ENCODE peak calls at places on chromosomes 12 and 14, in five cellular contexts. C is lung, R is H1, I is suprapubic skin, S is IMR-90. G is an unnamed sample. For H3K4me1, the result is how much of the 10 kb centered on the place peaks cover.

GRCh38 chr14:105865266-105865903 is 339.0 kb downstream of the TMEM121 start:
- DNase-seq in S (no peak), C (no peak), R (no peak), I (peak), G (no peak)

GRCh38 chr14:60563113-60563512 is 54.2 kb downstream of the SIX6 start:
- DNase-seq in I (no peak), S (peak), C (no peak), R (no peak), G (no peak)

GRCh38 chr14:74591394-74591793 is 20.6 kb downstream of the LTBP2 start:
- DNase-seq in C (no peak), S (no peak), I (no peak), R (no peak), G (no peak)

GRCh38 chr12:62934799-62935674 is at the start of gene PPM1H:
- DNase-seq in C (peak), S (peak), I (peak), R (peak), G (peak)

GRCh38 chr14:60064491-60065072 is 27.1 kb upstream of the PCNX4 start:
- DNase-seq in C (no peak), R (no peak), S (peak), I (no peak), G (no peak)

GRCh38 chr12:122788387-122788786 is 14.0 kb downstream of the CCDC62 start:
- DNase-seq in R (no peak), S (peak), C (no peak), I (no peak), G (no peak)

GRCh38 chr14:56159066-56159465 is 40.9 kb downstream of the PELI2 start:
- DNase-seq in I (no peak), C (no peak), R (no peak), S (no peak), G (no peak)

GRCh38 chr12:22635812-22636211 is 10.8 kb downstream of the ETNK1 start:
- DNase-seq in I (no peak), R (no peak), C (no peak), S (no peak), G (no peak)

GRCh38 chr12:102543494-102543893 is 63.1 kb upstream of the IGF1 start:
- DNase-seq in C (no peak), S (peak), R (no peak), I (no peak), G (no peak)

GRCh38 chr12:121774968-121775474 is 18.5 kb downstream of the RHOF start:
- DNase-seq in S (no peak), C (peak), I (no peak), R (no peak), G (peak)

GRCh38 chr12:11171145-11171952 is at the start of gene SMIM10L1:
- DNase-seq in I (peak), S (peak), R (peak), C (peak), G (peak)

GRCh38 chr14:75811136-75811839 is 150.2 kb downstream of the TTLL5 start:
- DNase-seq in R (no peak), S (no peak), I (no peak), C (no peak), G (no peak)

GRCh38 chr12:83470749-83471148 is 784.0 kb downstream of the TMTC2 start:
- DNase-seq in R (no peak), C (no peak), S (no peak), I (no peak), G (no peak)

GRCh38 chr12:51895378-51896135 is 7.7 kb downstream of the ANKRD33 start:
- DNase-seq in R (no peak), S (no peak), I (no peak), C (no peak), G (peak)

GRCh38 chr14:51783765-51784164 is 76.6 kb upstream of the GNG2 start:
- DNase-seq in R (no peak), C (no peak), S (peak), I (no peak), G (no peak)

GRCh38 chr12:24795699-24796385 is 153.1 kb downstream of the BCAT1 start:
- DNase-seq in R (no peak), S (no peak), C (no peak), I (no peak), G (no peak)

GRCh38 chr12:5856692-5857091 is 88.4 kb downstream of the ANO2 start:
- DNase-seq in I (no peak), C (no peak), S (no peak), R (no peak), G (no peak)

GRCh38 chr12:2959508-2960431 is 573 bp downstream of the TEAD4 start:
- DNase-seq in C (peak), R (no peak), S (peak), I (peak), G (peak)

GRCh38 chr12:91606662-91607377 is 424.2 kb upstream of the DCN start:
- DNase-seq in R (no peak), C (no peak), I (no peak), S (no peak), G (no peak)

GRCh38 chr12:75978677-75979076 is 52.9 kb downstream of the PHLDA1 start:
- DNase-seq in C (no peak), S (no peak), I (no peak), R (no peak), G (no peak)
- H3K27ac ChIP-seq in C (peak), S (peak), I (peak), R (no peak), G (peak)

GRCh38 chr12:108832208-108832607 is 25.2 kb downstream of the SSH1 start:
- DNase-seq in C (no peak), I (no peak), S (no peak), R (no peak), G (no peak)

GRCh38 chr12:108833355-108833733 is 24.0 kb downstream of the SSH1 start:
- DNase-seq in S (peak), C (no peak), I (peak), R (no peak), G (peak)

GRCh38 chr12:108833757-108834472 is 23.5 kb downstream of the SSH1 start:
- DNase-seq in S (peak), C (no peak), I (no peak), R (no peak), G (peak)

GRCh38 chr12:108831309-108831991 is 25.9 kb downstream of the SSH1 start:
- DNase-seq in I (no peak), C (no peak), S (no peak), R (no peak), G (no peak)

DNA sequence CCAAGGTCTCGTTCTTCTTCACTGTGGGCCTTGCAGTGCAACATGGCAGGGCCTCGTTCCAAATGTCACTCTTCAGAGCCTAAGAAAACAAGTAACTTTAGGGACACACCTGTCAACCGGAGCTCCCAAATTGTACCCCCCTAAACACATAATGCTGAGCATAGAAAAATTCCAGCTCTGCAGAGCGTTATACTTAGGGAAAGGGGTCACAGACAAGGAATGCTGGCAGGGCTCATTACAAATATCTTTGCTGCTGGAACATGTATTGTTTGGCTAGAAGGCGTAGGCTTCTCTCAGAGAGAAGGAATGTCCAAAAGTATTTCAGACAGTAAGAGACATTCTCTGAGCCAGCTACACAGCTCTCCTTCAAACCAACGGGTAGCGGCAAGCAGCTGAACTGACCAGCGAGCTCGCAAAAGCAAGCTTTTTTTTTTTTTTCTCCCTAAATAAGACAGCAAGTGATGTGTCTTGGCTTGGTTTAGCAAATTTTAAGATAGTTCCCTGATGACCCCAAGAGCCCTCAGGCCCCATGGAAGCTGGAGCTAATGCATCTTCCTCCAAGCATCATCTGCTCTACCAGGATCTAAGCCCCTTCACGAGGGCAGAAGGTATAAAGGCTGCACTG is 24.5 kb downstream of the SSH1 start:
- DNase-seq in S (peak), C (no peak), I (no peak), R (no peak), G (peak)
- H3K4me3 ChIP-seq in S (no peak), C (no peak), I (peak), R (no peak), G (no peak)

GRCh38 chr12:46494424-46494823 is 121.9 kb upstream of the SLC38A2 start:
- DNase-seq in R (peak), S (peak), C (no peak), I (no peak), G (no peak)
- H3K4me1 ChIP-seq in R (under half), S (under half), C (under half), I (under half), G (under half)

GRCh38 chr14:45083622-45083978 is 316 bp upstream of the PRPF39 start:
- DNase-seq in C (no peak), I (no peak), S (no peak), R (no peak), G (no peak)
- H3K27ac ChIP-seq in C (peak), I (peak), S (no peak), R (no peak), G (no peak)

GRCh38 chr12:7972734-7973488 is 36.9 kb upstream of the SLC2A3 start:
- DNase-seq in C (no peak), R (no peak), S (no peak), I (peak), G (no peak)
- H3K4me3 ChIP-seq in C (no peak), R (no peak), S (no peak), I (no peak), G (no peak)

GRCh38 chr14:99668998-99669314 is 15.1 kb upstream of the CYP46A1 start:
- DNase-seq in C (no peak), R (no peak), S (no peak), I (no peak), G (peak)

GRCh38 chr14:99670361-99671229 is 13.5 kb upstream of the CYP46A1 start:
- DNase-seq in R (no peak), I (no peak), S (peak), C (no peak), G (no peak)

GRCh38 chr14:99672506-99673327 is 11.4 kb upstream of the CYP46A1 start:
- DNase-seq in I (no peak), C (no peak), S (no peak), R (no peak), G (no peak)

GRCh38 chr14:99673328-99674063 is 10.6 kb upstream of the CYP46A1 start:
- DNase-seq in S (no peak), I (no peak), R (no peak), C (no peak), G (peak)

DNA sequence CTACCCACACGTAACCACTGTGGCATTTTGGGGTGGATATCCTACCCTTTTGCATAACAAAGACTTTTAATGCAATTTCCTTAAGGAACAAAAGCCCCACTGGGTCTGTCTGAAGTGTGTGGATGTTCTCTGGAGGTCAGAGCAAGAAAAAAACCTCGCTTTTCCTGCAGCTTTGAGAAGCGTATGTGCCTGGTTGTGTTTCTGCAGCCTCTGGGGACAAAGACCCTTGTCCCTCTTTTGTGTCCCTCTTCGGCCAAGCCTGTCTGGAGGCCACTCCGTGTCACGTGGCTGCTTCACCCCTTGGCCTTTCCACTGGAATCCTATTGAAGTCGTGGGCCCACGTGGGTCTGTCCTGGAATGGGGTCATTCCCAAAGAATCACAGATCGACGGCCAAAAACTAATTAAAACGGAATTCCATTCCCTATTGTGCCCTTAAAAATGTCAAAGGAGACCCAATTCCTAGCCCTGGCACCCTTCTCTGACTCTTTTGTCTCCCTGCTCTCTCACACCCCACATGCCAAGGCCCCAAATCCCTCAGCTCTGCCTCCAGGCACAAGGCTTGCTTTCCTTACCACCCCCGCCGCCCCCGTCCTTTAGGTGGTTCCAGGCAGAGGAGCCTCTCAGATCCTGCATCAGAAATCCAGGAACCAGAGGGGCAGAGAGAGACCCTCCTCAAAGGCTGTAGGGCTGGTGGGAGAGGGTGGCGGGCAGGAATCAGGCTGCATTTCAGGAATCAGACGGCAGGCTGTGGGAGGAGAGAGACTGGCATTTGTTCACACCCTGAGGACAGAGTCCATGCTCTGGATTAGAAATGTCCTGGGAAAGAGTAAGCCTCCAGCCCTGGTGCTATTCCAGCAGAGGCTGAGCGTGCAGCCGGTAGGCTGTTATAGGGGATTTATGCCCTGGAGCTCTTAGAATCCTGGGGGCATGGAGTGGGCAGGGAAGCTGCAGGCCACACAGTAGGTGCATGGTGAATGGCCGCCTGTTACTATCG is 12.6 kb upstream of the CYP46A1 start:
- DNase-seq in C (no peak), R (no peak), I (no peak), S (no peak), G (no peak)
- H3K4me1 ChIP-seq in C (under half), R (under half), I (under half), S (under half), G (under half)

DNA sequence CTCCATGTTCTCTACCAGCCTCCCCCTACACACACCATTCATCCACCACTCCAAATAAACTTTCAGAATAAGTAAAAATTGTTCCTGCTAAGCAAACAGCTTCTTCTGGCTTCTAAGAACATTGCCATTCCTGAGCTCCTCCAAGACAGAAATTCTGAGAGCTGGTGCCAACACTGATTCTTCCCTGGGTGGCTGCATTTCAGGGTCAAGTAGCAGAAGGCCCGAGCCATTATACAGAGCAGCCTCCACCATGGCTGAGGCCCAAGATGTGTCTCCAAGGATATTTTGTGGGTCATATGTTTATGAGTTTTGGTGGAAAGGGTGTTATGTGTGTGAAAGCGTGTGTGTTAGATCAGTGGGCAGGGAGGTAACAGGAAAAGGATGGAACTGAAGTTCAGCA is 3.5 kb upstream of the RND1 start:
- DNase-seq in C (no peak), I (no peak), R (no peak), S (no peak), G (no peak)
- H3K27ac ChIP-seq in C (no peak), I (no peak), R (no peak), S (no peak), G (no peak)

GRCh38 chr12:54287316-54288157 is 7.0 kb downstream of the HNRNPA1 start:
- DNase-seq in S (no peak), R (no peak), C (no peak), I (no peak), G (no peak)

GRCh38 chr12:54282949-54283593 is 2.5 kb downstream of the HNRNPA1 start:
- DNase-seq in R (no peak), I (no peak), C (no peak), S (no peak), G (no peak)

GRCh38 chr12:54280401-54281260 is at the start of gene HNRNPA1:
- DNase-seq in I (peak), S (peak), R (peak), C (peak), G (peak)

GRCh38 chr12:54286042-54286931 is 5.8 kb downstream of the HNRNPA1 start:
- DNase-seq in R (no peak), C (no peak), S (no peak), I (no peak), G (no peak)

DNA sequence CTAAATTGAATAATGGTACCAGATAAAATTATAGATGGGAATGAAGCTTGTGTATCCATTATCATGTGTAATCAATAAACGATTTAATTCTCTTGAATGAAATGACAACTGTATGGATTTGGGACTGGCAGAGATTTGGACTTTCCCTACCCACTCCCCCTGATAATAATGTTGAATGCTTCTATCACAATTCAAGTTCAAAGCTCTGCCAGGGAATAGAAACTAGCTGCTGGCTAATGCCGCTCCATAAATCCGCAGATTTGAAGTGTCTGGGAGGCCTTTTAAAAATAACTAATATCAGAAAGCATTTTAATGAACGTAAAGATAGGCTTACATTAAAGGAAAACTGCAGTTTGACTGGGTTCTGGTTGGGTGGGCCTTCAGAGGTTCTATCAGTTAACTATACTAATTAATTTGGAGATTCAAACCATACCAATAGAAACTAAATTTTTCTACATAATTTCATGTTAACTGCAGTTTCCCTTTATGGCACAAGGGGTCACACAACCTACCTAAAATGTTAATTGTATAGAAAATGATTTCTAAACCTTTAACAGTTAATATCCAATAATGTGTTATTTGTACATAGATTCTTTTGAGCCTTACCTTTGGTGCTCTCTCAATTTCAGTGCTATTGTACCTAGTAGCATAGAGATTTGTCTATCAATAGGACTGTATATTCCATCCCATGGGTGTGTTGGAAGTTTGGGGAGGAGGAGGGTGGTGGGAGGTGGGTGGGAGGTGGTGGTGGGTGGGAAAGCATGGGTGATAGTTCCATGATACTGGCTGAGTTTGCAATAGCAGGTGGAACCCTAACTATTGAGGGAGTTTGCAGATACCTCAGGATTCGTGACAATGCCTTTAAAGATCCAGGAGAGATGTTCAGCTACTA is 4.9 kb downstream of the HNRNPA1 start:
- DNase-seq in S (no peak), I (no peak), C (no peak), R (no peak), G (no peak)
- H3K4me3 ChIP-seq in S (no peak), I (peak), C (no peak), R (no peak), G (no peak)

GRCh38 chr14:103528512-103529382 is at the start of gene TRMT61A:
- DNase-seq in S (peak), I (peak), R (no peak), C (peak), G (peak)

GRCh38 chr14:103531421-103532215 is 2.6 kb downstream of the TRMT61A start:
- DNase-seq in C (no peak), S (no peak), R (no peak), I (no peak), G (peak)

GRCh38 chr14:103529383-103530365 is 678 bp downstream of the TRMT61A start:
- DNase-seq in I (peak), C (no peak), R (no peak), S (no peak), G (peak)

GRCh38 chr14:103530831-103531230 is 1.8 kb downstream of the TRMT61A start:
- DNase-seq in S (no peak), I (no peak), R (no peak), C (no peak), G (peak)

GRCh38 chr14:103530390-103530789 is 1.4 kb downstream of the TRMT61A start:
- DNase-seq in R (no peak), I (no peak), C (no peak), S (peak), G (peak)
- H3K4me1 ChIP-seq in R (under half), I (under half), C (under half), S (under half), G (under half)

DNA sequence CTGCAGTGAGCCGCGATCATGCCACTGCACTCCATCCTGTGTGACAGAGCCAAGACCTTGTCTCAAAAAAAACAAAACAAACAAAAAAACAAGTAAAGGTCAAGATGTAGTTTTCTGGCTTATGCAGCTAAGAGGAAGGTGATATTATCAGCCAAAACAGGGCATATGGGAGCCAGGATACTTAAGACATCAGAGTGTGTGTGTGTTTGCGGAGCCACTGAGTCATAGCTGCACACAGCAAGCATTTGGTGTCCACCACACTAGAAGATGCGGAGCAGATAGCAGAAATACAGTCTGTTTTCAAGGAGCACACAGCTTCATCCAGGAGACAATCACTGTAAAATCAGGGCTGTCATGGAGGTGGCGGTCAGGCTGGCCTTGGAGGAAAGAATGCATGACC is 72.6 kb upstream of the REP15 start:
- DNase-seq in R (no peak), S (peak), I (no peak), C (no peak), G (no peak)
- H3K27ac ChIP-seq in R (no peak), S (no peak), I (no peak), C (no peak), G (no peak)

G was measured in right cardiac atrium.